ENCODE peak calls at places on chromosomes 5 and 9, in six cellular contexts. One of them, this sample, is unnamed.
A peak's percentile ranks its signal among the peaks of the same experiment; 100 is the strongest.

GRCh38 chr9:111891910-111892499 is 4.6 kb upstream of the UGCG start:
- DNase-seq in fibroblast of the aortic adventitia: peak; percentile 30
- DNase-seq in GM04503: no peak
- DNase-seq in activated CD8-positive, alpha-beta memory T cell treated with anti-CD3 and anti-CD28 coated beads, Interleukin-2, amount 10 ng/mL, durations not matched to agents 7 days and 5 days: no peak
- DNase-seq in RWPE1: peak; percentile 75
- DNase-seq in GM19239: peak; percentile 18
- DNase-seq in this sample: no peak

GRCh38 chr9:131402738-131403492 is 9.0 kb downstream of the PRRC2B start:
- DNase-seq in activated CD8-positive, alpha-beta memory T cell treated with anti-CD3 and anti-CD28 coated beads, Interleukin-2, amount 10 ng/mL, durations not matched to agents 7 days and 5 days: no peak
- DNase-seq in RWPE1: peak; percentile 85
- DNase-seq in GM19239: no peak
- DNase-seq in GM04503: peak; percentile 71
- DNase-seq in fibroblast of the aortic adventitia: peak; percentile 94
- DNase-seq in this sample: no peak

GRCh38 chr5:31194458-31194808 is 947 bp downstream of the CDH6 start:
- DNase-seq in GM04503: no peak
- DNase-seq in RWPE1: no peak
- DNase-seq in activated CD8-positive, alpha-beta memory T cell treated with anti-CD3 and anti-CD28 coated beads, Interleukin-2, amount 10 ng/mL, durations not matched to agents 7 days and 5 days: no peak
- DNase-seq in fibroblast of the aortic adventitia: peak; percentile 42
- DNase-seq in GM19239: no peak
- DNase-seq in this sample: no peak

GRCh38 chr9:32672478-32672877 is 37.0 kb upstream of the TAF1L start:
- DNase-seq in RWPE1: peak; percentile 70
- DNase-seq in GM04503: peak; percentile 71
- DNase-seq in fibroblast of the aortic adventitia: peak; percentile 69
- DNase-seq in activated CD8-positive, alpha-beta memory T cell treated with anti-CD3 and anti-CD28 coated beads, Interleukin-2, amount 10 ng/mL, durations not matched to agents 7 days and 5 days: no peak
- DNase-seq in GM19239: no peak
- DNase-seq in this sample: no peak

GRCh38 chr5:57735754-57736153 is 253.1 kb upstream of the ACTBL2 start:
- DNase-seq in fibroblast of the aortic adventitia: peak; percentile 94
- DNase-seq in RWPE1: peak; percentile 84
- DNase-seq in GM04503: peak; percentile 75
- DNase-seq in GM19239: no peak
- DNase-seq in activated CD8-positive, alpha-beta memory T cell treated with anti-CD3 and anti-CD28 coated beads, Interleukin-2, amount 10 ng/mL, durations not matched to agents 7 days and 5 days: no peak
- DNase-seq in this sample: no peak

GRCh38 chr5:159341914-159342313 is 11.6 kb upstream of the IL12B start:
- DNase-seq in GM19239: no peak
- DNase-seq in activated CD8-positive, alpha-beta memory T cell treated with anti-CD3 and anti-CD28 coated beads, Interleukin-2, amount 10 ng/mL, durations not matched to agents 7 days and 5 days: peak; percentile 70
- DNase-seq in GM04503: peak; percentile 37
- DNase-seq in RWPE1: peak; percentile 89
- DNase-seq in fibroblast of the aortic adventitia: peak; percentile 76
- DNase-seq in this sample: no peak

GRCh38 chr5:153749941-153750340 is 259.5 kb downstream of the GRIA1 start:
- DNase-seq in GM19239: no peak
- DNase-seq in activated CD8-positive, alpha-beta memory T cell treated with anti-CD3 and anti-CD28 coated beads, Interleukin-2, amount 10 ng/mL, durations not matched to agents 7 days and 5 days: no peak
- DNase-seq in RWPE1: no peak
- DNase-seq in fibroblast of the aortic adventitia: no peak
- DNase-seq in GM04503: peak; percentile 29
- DNase-seq in this sample: no peak

GRCh38 chr5:128274441-128274840 is 190.9 kb downstream of the SLC12A2 start:
- DNase-seq in GM04503: no peak
- DNase-seq in fibroblast of the aortic adventitia: no peak
- DNase-seq in GM19239: no peak
- DNase-seq in RWPE1: no peak
- DNase-seq in activated CD8-positive, alpha-beta memory T cell treated with anti-CD3 and anti-CD28 coated beads, Interleukin-2, amount 10 ng/mL, durations not matched to agents 7 days and 5 days: no peak
- DNase-seq in this sample: no peak

GRCh38 chr9:93810028-93810971 is 144.9 kb downstream of the BARX1 start:
- DNase-seq in GM04503: no peak
- DNase-seq in activated CD8-positive, alpha-beta memory T cell treated with anti-CD3 and anti-CD28 coated beads, Interleukin-2, amount 10 ng/mL, durations not matched to agents 7 days and 5 days: peak; percentile 33
- DNase-seq in fibroblast of the aortic adventitia: no peak
- DNase-seq in GM19239: no peak
- DNase-seq in RWPE1: no peak
- DNase-seq in this sample: no peak

GRCh38 chr5:51479840-51480239 is 96.6 kb downstream of the ISL1 start:
- DNase-seq in activated CD8-positive, alpha-beta memory T cell treated with anti-CD3 and anti-CD28 coated beads, Interleukin-2, amount 10 ng/mL, durations not matched to agents 7 days and 5 days: no peak
- DNase-seq in GM04503: no peak
- DNase-seq in fibroblast of the aortic adventitia: no peak
- DNase-seq in GM19239: no peak
- DNase-seq in RWPE1: no peak
- DNase-seq in this sample: no peak

This sample was measured in GM18507.